ENCODE peak calls at places on chromosomes 1 and 21, in nine cellular contexts. G, I, Y, E, M, K, D, Q and V are unnamed samples. For H3K4me1, the result is how much of the 10 kb centered on the place peaks cover.

GRCh38 chr1:30798389-30798951 is 40.9 kb upstream of the LAPTM5 start:
- DNase-seq in G (peak), I (no peak), Y (no peak), E (peak), M (no peak), K (no peak), D (no peak), Q (peak), V (no peak)

GRCh38 chr1:32353431-32353830 is 8.9 kb downstream of the FAM229A start:
- DNase-seq in G (peak), I (no peak), Y (no peak), E (no peak), M (no peak), K (no peak), D (no peak), Q (no peak), V (no peak)

GRCh38 chr1:160618327-160618726 is 28.5 kb downstream of the SLAMF1 start:
- DNase-seq in G (no peak), I (no peak), Y (no peak), E (no peak), M (no peak), K (no peak), D (no peak), Q (no peak), V (no peak)

GRCh38 chr21:32330784-32331311 is 32.2 kb downstream of the MRAP start:
- DNase-seq in G (no peak), I (peak), Y (no peak), E (no peak), M (no peak), K (no peak), D (no peak), Q (no peak), V (peak)

GRCh38 chr21:27741736-27742135 is 774.8 kb upstream of the ADAMTS5 start:
- DNase-seq in G (no peak), I (no peak), Y (no peak), E (no peak), M (no peak), K (no peak), D (no peak), Q (no peak), V (no peak)

GRCh38 chr1:14517813-14518180 is 80.7 kb upstream of the KAZN start:
- DNase-seq in G (no peak), I (no peak), Y (no peak), E (no peak), M (no peak), K (no peak), D (no peak), Q (no peak), V (no peak)

GRCh38 chr1:230301820-230302219 is 124.3 kb downstream of the PGBD5 start:
- DNase-seq in G (no peak), I (no peak), Y (no peak), E (no peak), M (no peak), K (no peak), D (no peak), Q (no peak), V (no peak)

GRCh38 chr1:230728710-230729392 is 14.9 kb upstream of the AGT start:
- DNase-seq in G (no peak), I (no peak), Y (no peak), E (peak), M (no peak), K (no peak), D (no peak), Q (no peak), V (peak)

GRCh38 chr1:12180315-12180714 is 13.5 kb downstream of the TNFRSF1B start:
- DNase-seq in G (peak), I (no peak), Y (peak), E (peak), M (no peak), K (no peak), D (no peak), Q (peak), V (no peak)

GRCh38 chr1:227943354-227943753 is 4.4 kb downstream of the WNT9A start:
- DNase-seq in G (no peak), I (no peak), Y (no peak), E (no peak), M (no peak), K (no peak), D (no peak), Q (no peak), V (no peak)

GRCh38 chr1:24541711-24542346 is 14.1 kb upstream of the NCMAP start:
- DNase-seq in G (no peak), I (no peak), Y (peak), E (peak), M (no peak), K (peak), D (no peak), Q (peak), V (peak)

GRCh38 chr1:78645728-78646127 is 3.9 kb upstream of the IFI44 start:
- DNase-seq in G (no peak), I (no peak), Y (no peak), E (no peak), M (no peak), K (no peak), D (no peak), Q (no peak), V (peak)

GRCh38 chr1:240575976-240576666 is 35.8 kb downstream of the GREM2 start:
- DNase-seq in G (no peak), I (peak), Y (no peak), E (no peak), M (no peak), K (no peak), D (no peak), Q (no peak), V (no peak)

GRCh38 chr1:95286479-95286878 is 52.5 kb downstream of the RWDD3 start:
- DNase-seq in G (no peak), I (no peak), Y (no peak), E (no peak), M (no peak), K (no peak), D (no peak), Q (no peak), V (no peak)

GRCh38 chr1:233473549-233474204 is 140.2 kb upstream of the KCNK1 start:
- DNase-seq in G (no peak), I (no peak), Y (peak), E (no peak), M (no peak), K (no peak), D (no peak), Q (no peak), V (peak)

GRCh38 chr1:21220815-21221214 is 44.1 kb upstream of the EIF4G3 start:
- DNase-seq in G (no peak), I (no peak), Y (no peak), E (no peak), M (no peak), K (no peak), D (no peak), Q (no peak), V (no peak)

GRCh38 chr1:75412616-75413015 is 198.3 kb downstream of the SLC44A5 start:
- DNase-seq in G (no peak), I (no peak), Y (no peak), E (no peak), M (no peak), K (no peak), D (peak), Q (no peak), V (no peak)

GRCh38 chr1:89637496-89637895 is 4.6 kb downstream of the LRRC8C start:
- DNase-seq in G (no peak), I (no peak), Y (no peak), E (no peak), M (no peak), K (no peak), D (no peak), Q (no peak), V (no peak)

GRCh38 chr1:225424562-225425210 is 3.2 kb downstream of the LBR start:
- DNase-seq in G (no peak), I (peak), Y (no peak), E (no peak), M (no peak), K (no peak), D (peak), Q (no peak), V (no peak)

GRCh38 chr1:114113801-114114750 is 39.6 kb downstream of the SYT6 start:
- DNase-seq in G (no peak), I (peak), Y (no peak), E (no peak), M (no peak), K (no peak), D (peak), Q (no peak), V (no peak)

GRCh38 chr1:37476460-37477197 is 2.2 kb downstream of the ZC3H12A start:
- DNase-seq in G (peak), I (peak), Y (peak), E (peak), M (peak), K (peak), D (peak), Q (peak), V (peak)

DNA sequence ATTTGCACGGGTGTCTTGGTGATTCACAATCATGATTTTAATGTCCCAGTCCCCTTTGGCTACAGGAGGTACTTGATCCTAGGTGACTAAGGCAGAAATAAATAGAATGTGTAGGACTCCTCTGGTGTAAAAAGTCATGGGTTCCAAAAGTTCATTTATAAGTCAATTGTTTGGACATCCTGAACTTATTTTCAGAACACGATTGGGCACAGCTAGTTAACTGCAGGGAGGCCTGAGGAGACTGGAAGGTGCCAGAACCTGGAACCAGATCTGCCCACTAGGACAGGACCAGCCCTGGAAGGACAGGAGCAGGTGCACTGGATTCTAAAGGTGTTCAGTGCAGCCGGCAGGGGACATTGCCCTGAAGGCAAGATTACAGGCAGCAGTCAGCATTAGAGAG is 23.4 kb upstream of the HEATR1 start:
- DNase-seq in G (no peak), I (no peak), Y (no peak), E (no peak), M (no peak), K (no peak), D (no peak), Q (no peak), V (no peak)
- H3K27ac ChIP-seq in G (no peak), I (no peak), Y (no peak), E (no peak), M (no peak), K (no peak), D (no peak), Q (no peak), V (no peak)

DNA sequence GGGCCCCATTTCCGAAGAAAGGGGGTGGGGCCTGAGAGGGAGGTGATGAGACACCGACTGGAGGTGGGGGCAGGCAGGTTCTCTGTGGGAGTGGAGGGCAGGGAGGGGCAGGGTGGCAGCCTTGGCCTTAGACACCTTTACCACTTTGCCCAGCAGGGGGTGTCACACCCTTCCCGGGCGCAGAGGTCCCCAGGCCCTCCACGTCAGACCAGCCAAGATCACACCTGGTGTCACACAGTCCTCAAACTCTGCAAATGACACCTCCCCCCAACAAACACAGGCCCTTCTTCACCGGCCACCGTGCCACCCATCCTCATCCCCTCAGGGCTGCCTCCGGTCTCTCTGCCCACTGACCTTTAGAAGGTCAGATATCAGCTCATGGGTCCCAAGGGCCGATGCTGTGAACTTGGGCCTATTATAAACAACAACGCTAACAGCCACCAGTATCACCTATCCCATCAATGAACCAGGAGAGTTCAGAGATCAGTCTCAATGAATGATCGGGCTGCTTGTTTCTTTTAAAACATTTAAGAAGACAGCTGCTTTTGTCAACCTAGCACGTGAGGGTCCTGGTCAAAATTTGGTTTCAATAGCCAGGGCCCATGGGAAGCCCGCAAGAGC is 103.9 kb downstream of the CASZ1 start:
- DNase-seq in G (peak), I (peak), Y (peak), E (peak), M (no peak), K (peak), D (no peak), Q (no peak), V (peak)
- H3K4me1 ChIP-seq in G (under half), I (under half), Y (under half), E (under half), M (under half), K (under half), D (under half), Q (half or more), V (under half)

DNA sequence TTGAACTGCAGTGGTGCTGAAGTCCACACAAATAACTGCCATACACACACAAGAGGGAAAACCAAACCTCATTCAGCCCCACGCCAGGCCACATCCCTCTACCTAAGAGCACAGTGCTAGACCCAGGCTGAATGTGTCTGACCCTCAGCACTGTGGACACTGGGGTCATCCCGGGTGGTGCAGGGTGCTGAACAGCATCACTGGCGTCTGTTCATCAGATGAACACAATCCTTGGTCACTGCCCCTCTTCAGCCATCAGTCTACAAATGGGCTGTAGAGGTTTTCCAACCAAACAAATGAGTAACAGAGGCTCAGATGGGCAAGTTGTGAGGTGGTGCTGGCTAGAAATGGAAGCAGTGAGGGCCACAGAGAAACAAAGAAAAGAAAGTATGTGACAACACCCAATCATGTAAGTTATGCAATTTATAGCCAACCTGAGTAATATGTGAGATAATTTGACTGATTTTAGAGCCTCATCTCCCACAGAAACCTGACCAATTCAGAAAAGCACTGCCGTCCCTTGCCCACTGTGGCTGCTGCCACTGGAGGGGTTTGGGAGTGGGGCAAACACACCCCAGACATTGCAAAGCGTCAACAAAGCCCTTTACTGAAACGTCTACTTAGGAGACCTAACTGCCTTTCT is 27.9 kb downstream of the GNB1 start:
- DNase-seq in G (no peak), I (no peak), Y (no peak), E (no peak), M (no peak), K (no peak), D (peak), Q (no peak), V (no peak)
- H3K27ac ChIP-seq in G (no peak), I (no peak), Y (peak), E (no peak), M (no peak), K (no peak), D (no peak), Q (peak), V (no peak)

DNA sequence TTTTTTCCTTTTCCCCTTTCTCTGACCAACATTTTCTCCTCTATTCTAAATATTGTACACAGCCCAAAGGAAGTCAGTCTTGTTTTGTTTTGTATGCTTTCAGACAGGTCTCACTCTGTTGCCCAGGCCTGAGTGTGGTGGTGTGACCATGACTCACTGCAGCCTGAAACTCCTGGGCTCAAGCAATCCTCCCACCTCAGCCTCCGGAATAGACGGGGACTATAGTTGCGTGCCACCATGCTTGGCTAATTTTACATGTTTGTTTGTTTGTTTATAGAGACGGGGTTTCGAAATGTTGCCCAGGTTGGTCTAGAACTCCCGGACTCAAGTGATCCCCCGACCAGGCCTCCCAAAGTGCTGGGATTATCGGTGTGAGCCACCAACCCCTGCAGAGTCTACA is 72.8 kb downstream of the NRIP1 start:
- DNase-seq in G (no peak), I (no peak), Y (no peak), E (no peak), M (no peak), K (no peak), D (peak), Q (no peak), V (no peak)
- H3K4me1 ChIP-seq in G (under half), I (under half), Y (under half), E (under half), M (under half), K (under half), D (under half), Q (under half), V (under half)

GRCh38 chr1:168112673-168113305 is 23.9 kb downstream of the GPR161 start:
- DNase-seq in G (peak), I (peak), Y (peak), E (no peak), M (no peak), K (no peak), D (peak), Q (peak), V (no peak)
- H3K27ac ChIP-seq in G (no peak), I (peak), Y (peak), E (no peak), M (no peak), K (no peak), D (peak), Q (no peak), V (no peak)